ENCODE peak calls at places on chromosomes 6 and 20, in eight cellular contexts. M, Y, J, W, O, G, P and H are unnamed samples.

GRCh38 chr6:13710552-13711383 is 867 bp downstream of the RANBP9 start:
- DNase-seq in M (no peak), Y (peak; percentile 71), J (no peak), W (peak; percentile 51), O (peak; percentile 74), G (peak; percentile 50), P (peak; percentile 55), H (peak; percentile 53)

GRCh38 chr6:29723666-29724588 is 693 bp downstream of the HLA-F start:
- DNase-seq in M (no peak), Y (peak; percentile 61), J (no peak), W (peak; percentile 50), O (peak; percentile 53), G (no peak), P (peak; percentile 37), H (no peak)

GRCh38 chr20:23049201-23049932 is at the start of gene THBD:
- DNase-seq in M (no peak), Y (peak; percentile 88), J (no peak), W (peak; percentile 85), O (no peak), G (peak; percentile 73), P (peak; percentile 87), H (peak; percentile 77)

GRCh38 chr6:4466260-4466659 is 309.9 kb upstream of the CDYL start:
- DNase-seq in M (peak; percentile 19), Y (peak; percentile 59), J (no peak), W (peak; percentile 48), O (no peak), G (peak; percentile 82), P (no peak), H (no peak)

GRCh38 chr6:42342011-42342553 is 109.6 kb downstream of the TRERF1 start:
- DNase-seq in M (no peak), Y (no peak), J (no peak), W (no peak), O (no peak), G (no peak), P (no peak), H (no peak)

GRCh38 chr20:63693079-63693974 is 3.1 kb upstream of the TNFRSF6B start:
- DNase-seq in M (no peak), Y (no peak), J (no peak), W (no peak), O (no peak), G (no peak), P (no peak), H (no peak)

GRCh38 chr20:49700411-49701185 is 13.1 kb downstream of the B4GALT5 start:
- DNase-seq in M (no peak), Y (no peak), J (no peak), W (no peak), O (no peak), G (peak; percentile 85), P (no peak), H (no peak)

GRCh38 chr6:85344996-85345395 is 104.9 kb upstream of the NT5E start:
- DNase-seq in M (peak; percentile 2), Y (no peak), J (no peak), W (no peak), O (no peak), G (peak; percentile 84), P (no peak), H (no peak)

GRCh38 chr6:52255434-52255833 is 11.1 kb upstream of the IL17F start:
- DNase-seq in M (no peak), Y (no peak), J (no peak), W (no peak), O (no peak), G (no peak), P (no peak), H (no peak)

GRCh38 chr6:70312165-70312564 is 9.3 kb upstream of the COL9A1 start:
- DNase-seq in M (peak; percentile 95), Y (no peak), J (peak; percentile 36), W (no peak), O (no peak), G (peak; percentile 89), P (no peak), H (no peak)

GRCh38 chr6:150670311-150670710 is 70.6 kb downstream of the PLEKHG1 start:
- DNase-seq in M (no peak), Y (no peak), J (no peak), W (no peak), O (no peak), G (no peak), P (no peak), H (no peak)
- TF ChIP-seq CTCF in M (no peak), Y (no peak), J (no peak), W (no peak), O (no peak), G (peak; percentile 18), P (no peak), H (no peak)

DNA sequence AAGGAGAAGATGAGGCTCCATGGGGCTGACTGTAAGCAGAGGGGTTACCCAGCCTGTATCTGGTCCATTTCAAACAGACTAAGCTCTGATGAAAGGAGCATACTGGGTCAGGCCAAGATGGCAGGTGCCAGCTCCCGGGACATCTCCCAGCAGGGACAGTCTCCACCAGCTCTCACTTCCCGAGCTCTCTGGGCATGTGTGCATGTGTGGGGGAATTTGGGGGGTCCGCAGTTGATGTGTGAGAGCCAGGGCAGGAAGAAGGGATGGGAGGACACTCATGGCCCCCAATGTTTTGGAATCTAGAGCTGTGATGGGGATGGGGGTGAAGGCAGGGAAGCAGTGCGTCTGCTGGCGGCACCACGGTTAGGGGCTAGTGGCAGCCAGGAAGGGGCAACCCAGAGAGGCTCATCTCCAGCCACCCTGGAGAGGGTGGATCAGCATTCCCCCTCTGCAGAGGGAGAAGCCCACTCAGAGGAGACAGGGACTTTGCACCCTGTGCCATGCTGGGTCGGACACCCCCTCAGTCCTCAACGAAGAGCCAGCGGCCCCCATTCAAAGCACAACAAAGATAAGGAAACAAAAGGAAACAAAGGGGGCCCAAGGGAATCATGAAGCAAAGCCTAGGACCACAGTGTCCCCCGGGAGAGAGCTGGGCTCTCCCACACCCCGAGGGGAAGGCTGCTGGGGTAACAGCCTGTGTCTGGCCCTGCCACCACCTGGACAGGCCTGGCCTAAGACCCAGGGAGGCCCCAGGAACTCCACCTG is 52.4 kb downstream of the DSTN start:
- DNase-seq in M (no peak), Y (peak; percentile 26), J (no peak), W (no peak), O (peak; percentile 4), G (no peak), P (no peak), H (peak; percentile 27)
- H3K36me3 ChIP-seq in M (peaks cover 4% of the 10 kb centered on the region), Y (peaks cover 100% of the 10 kb centered on the region), J (peaks cover 87% of the 10 kb centered on the region), W (peaks cover 87% of the 10 kb centered on the region), O (peaks cover 9% of the 10 kb centered on the region), G (peaks cover 58% of the 10 kb centered on the region), P (no peaks in the 10 kb centered on the region), H (peaks cover 16% of the 10 kb centered on the region)

DNA sequence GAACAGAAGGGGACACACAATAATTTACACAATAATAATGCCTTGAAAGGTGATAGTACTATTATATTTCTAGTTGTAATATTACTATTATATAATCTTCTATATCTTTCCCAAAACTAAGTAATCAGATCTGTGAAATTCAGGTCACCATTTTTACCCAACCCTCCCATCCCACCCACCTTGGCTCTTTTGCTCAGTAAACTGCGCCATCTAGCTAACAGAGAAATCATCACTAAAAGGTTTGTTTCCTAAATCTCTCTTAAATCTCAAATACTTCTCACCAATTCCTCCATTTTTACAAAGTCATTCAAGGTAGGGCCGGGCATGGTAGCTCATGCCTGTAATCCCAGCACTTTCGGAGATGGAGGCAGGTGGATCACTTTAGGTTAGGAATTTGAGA is 83.4 kb downstream of the CDK19 start:
- DNase-seq in M (no peak), Y (no peak), J (no peak), W (no peak), O (no peak), G (no peak), P (no peak), H (no peak)
- TF ChIP-seq CTCF in M (no peak), Y (no peak), J (no peak), W (no peak), O (no peak), G (no peak), P (no peak), H (no peak)

GRCh38 chr6:110017306-110017705 is 39.2 kb downstream of the GPR6 start:
- DNase-seq in M (no peak), Y (no peak), J (no peak), W (no peak), O (no peak), G (no peak), P (no peak), H (no peak)
- H3K36me3 ChIP-seq in M (no peaks in the 10 kb centered on the region), Y (no peaks in the 10 kb centered on the region), J (no peaks in the 10 kb centered on the region), W (no peaks in the 10 kb centered on the region), O (no peaks in the 10 kb centered on the region), G (no peaks in the 10 kb centered on the region), P (no peaks in the 10 kb centered on the region), H (no peaks in the 10 kb centered on the region)

DNA sequence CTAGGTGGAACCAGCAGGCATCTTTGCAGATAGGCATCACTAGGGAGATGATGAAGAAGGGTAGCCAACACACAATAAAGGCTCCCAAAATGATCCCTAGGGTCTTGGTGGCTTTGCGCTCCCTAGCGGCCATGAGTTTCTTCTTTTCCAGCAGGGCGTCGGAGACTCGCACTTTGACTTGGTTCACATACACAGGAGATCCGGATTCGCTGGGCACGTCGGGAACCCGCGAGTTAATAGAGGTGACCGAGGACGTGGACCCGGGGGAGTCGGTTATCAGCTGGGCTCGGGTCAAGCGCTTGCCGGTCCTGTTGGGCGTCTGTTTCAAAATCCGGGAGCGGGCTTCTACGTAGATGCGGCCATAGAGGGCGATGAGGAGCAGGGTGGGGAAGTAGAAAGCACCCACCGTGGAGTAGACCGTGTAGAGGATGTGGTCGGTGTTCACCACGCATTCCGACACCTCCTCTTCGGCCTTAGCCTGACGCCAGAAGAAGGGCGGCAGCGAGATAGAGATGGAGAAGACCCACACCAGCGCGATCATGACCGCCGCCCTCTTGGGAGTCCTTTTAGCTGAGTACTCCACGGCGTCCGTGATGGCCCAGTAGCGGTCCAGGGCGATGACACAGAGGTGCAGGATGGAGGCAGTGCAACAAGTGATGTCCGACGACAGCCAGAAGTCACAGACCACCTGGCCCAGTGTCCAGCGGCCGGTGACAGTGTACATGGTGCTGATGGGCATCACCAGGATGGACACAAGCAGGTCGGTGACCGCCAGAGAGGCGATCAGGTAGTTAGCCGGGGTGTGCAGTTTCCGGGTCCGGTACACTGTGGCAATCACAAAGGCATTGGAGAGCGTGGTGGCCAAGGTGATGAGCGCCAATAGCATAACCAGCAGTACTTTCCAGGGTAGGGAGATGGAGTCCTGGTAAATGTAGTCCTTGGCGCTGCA is 658 bp downstream of the HTR1B start:
- DNase-seq in M (no peak), Y (peak; percentile 36), J (no peak), W (no peak), O (no peak), G (no peak), P (no peak), H (no peak)
- TF ChIP-seq CTCF in M (peak; percentile 38), Y (no peak), J (peak; percentile 46), W (no peak), O (no peak), G (no peak), P (no peak), H (no peak)